ENCODE peak calls at places on chromosomes 3 and 15, in four cellular contexts. R, Q, C and H are unnamed samples.

GRCh38 chr3:126293370-126294082 is 63.7 kb downstream of the KLF15 start:
- DNase-seq in R (no peak), C (peak), Q (no peak), H (no peak)

GRCh38 chr3:14472471-14473351 is 67.4 kb downstream of the GRIP2 start:
- DNase-seq in R (no peak), C (peak), Q (no peak), H (peak)

GRCh38 chr15:73602444-73602843 is 30.7 kb downstream of the NPTN start:
- DNase-seq in Q (no peak), R (no peak), C (no peak), H (no peak)

GRCh38 chr15:53416219-53416940 is 343.1 kb downstream of the WDR72 start:
- DNase-seq in Q (no peak), C (peak), R (no peak), H (no peak)

GRCh38 chr3:130731817-130732216 is 14.8 kb downstream of the PIK3R4 start:
- DNase-seq in Q (no peak), R (no peak), C (no peak), H (no peak)

GRCh38 chr3:126967386-126967785 is 15.5 kb upstream of the PLXNA1 start:
- DNase-seq in C (no peak), Q (no peak), R (no peak), H (no peak)

GRCh38 chr3:188326111-188326510 is 172.2 kb downstream of the LPP start:
- DNase-seq in R (no peak), Q (no peak), C (no peak), H (no peak)

GRCh38 chr3:48268936-48269551 is 28.1 kb downstream of the ZNF589 start:
- DNase-seq in Q (no peak), C (no peak), R (no peak), H (no peak)

GRCh38 chr3:42732196-42732828 is 29.7 kb upstream of the HHATL start:
- DNase-seq in R (no peak), C (peak), Q (no peak), H (no peak)

GRCh38 chr15:62988701-62989100 is 53.8 kb upstream of the TPM1 start:
- DNase-seq in Q (no peak), R (no peak), C (no peak), H (no peak)

GRCh38 chr15:62993066-62993465 is 49.5 kb upstream of the TPM1 start:
- DNase-seq in C (no peak), Q (no peak), R (no peak), H (no peak)

GRCh38 chr15:62991698-62992097 is 50.8 kb upstream of the TPM1 start:
- DNase-seq in C (no peak), Q (no peak), R (no peak), H (no peak)

GRCh38 chr15:62986948-62987347 is 55.6 kb upstream of the TPM1 start:
- DNase-seq in R (no peak), Q (no peak), C (peak), H (no peak)

DNA sequence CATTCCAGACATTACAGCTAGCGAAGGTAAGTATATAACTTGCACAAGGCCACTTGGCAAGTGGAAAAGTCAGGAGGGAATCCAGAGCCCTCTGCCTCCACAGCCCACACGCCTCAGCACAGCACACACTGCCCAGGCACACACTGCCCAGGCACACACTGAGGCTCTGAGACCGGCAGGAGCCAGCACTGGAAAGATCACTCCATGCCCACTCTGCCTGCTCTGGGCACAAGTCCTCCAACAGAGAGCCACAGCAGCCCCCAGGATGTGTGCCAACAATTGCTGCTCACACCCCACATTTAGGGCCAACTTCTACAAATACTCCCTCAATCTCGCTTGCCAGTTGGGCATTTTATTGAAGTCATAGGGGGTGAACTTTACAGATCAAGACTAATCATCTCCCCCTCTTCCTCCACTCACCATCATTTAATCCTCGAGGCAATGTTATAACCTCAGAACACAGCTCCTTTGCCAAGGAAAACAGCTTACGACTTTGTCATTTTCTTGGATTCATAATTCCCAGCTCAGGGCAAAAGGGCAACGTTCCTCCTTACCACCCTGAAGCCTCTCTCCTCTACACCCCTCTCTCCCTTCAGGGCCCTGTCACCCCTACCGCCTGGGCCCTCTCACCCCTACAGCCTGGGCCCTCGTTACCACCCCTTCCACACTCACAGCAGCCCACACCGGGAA is 53.0 kb upstream of the TPM1 start:
- DNase-seq in Q (no peak), C (no peak), R (no peak), H (no peak)
- TF ChIP-seq SUZ12 in Q (no peak), C (no peak), R (no peak), H (no peak)

DNA sequence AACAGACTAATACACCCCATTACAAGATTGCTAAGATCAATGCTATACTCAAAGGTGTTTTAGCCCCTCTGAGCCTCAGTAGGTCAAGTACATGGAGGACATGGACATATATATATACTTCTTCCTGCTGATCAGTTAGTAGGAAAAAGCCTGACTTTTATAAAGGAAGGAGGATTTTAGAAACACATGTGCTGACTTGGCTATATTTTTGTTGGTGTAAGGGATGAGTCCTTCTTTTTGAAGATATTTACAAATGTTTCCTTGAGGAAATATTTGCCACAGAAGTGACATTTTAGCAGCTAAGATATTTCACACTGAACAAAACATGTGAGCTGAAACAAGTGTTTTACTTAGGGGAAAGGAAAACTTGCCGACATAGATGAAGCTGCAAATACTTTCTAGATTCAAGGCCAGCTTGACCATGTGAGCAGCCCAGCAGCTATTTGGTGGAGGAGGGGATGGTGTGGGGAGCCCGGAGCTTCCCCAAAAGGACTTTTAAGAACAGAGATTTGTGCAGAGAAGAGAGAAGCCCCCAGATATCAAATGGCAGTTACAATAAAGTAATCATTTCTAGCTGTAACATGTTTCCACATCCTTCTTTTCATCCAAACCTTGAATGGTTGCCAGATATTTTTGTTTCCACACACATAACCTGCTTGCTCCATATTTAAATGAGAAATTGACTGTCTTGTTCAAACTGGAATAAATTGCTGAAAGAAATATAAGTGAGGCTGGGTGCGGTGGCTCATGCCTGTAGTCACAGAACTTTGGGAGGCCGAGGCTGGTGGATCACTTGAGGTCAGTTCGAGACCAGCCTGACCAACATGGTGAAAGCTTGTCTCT is 111.7 kb upstream of the NR2F2 start:
- DNase-seq in R (no peak), C (no peak), Q (no peak), H (no peak)
- TF ChIP-seq SUZ12 in R (no peak), C (no peak), Q (no peak), H (no peak)

GRCh38 chr3:44056446-44057240 is 185.0 kb upstream of the TOPAZ1 start:
- DNase-seq in Q (no peak), C (no peak), R (no peak), H (no peak)

GRCh38 chr3:44058022-44058867 is 183.4 kb upstream of the TOPAZ1 start:
- DNase-seq in C (no peak), Q (no peak), R (no peak), H (no peak)

GRCh38 chr3:44058868-44059203 is 182.8 kb upstream of the TOPAZ1 start:
- DNase-seq in C (no peak), R (no peak), Q (no peak), H (no peak)

GRCh38 chr3:44060164-44060563 is 181.5 kb upstream of the TOPAZ1 start:
- DNase-seq in R (no peak), C (no peak), Q (no peak), H (no peak)

GRCh38 chr3:44055951-44056350 is 185.7 kb upstream of the TOPAZ1 start:
- DNase-seq in Q (no peak), R (no peak), C (no peak), H (no peak)
- TF ChIP-seq SUZ12 in Q (no peak), R (no peak), C (no peak), H (no peak)

GRCh38 chr3:114590309-114591047 is 296.6 kb downstream of the TIGIT start:
- DNase-seq in Q (no peak), C (no peak), R (no peak), H (no peak)
- TF ChIP-seq SUZ12 in Q (no peak), C (no peak), R (no peak), H (no peak)

GRCh38 chr3:134609821-134610454 is 40.9 kb downstream of the KY start:
- DNase-seq in C (no peak), Q (no peak), R (no peak), H (no peak)
- TF ChIP-seq SUZ12 in C (no peak), Q (no peak), R (no peak), H (no peak)

GRCh38 chr15:69469467-69470191 is 17.0 kb downstream of the RPLP1 start:
- DNase-seq in Q (no peak), R (no peak), C (no peak), H (no peak)

GRCh38 chr15:69465253-69465652 is 12.6 kb downstream of the RPLP1 start:
- DNase-seq in C (no peak), R (no peak), Q (no peak), H (no peak)

GRCh38 chr15:69467636-69468035 is 15.0 kb downstream of the RPLP1 start:
- DNase-seq in C (no peak), R (no peak), Q (no peak), H (no peak)

GRCh38 chr15:69468241-69469121 is 15.9 kb downstream of the RPLP1 start:
- DNase-seq in Q (no peak), C (no peak), R (no peak), H (no peak)

DNA sequence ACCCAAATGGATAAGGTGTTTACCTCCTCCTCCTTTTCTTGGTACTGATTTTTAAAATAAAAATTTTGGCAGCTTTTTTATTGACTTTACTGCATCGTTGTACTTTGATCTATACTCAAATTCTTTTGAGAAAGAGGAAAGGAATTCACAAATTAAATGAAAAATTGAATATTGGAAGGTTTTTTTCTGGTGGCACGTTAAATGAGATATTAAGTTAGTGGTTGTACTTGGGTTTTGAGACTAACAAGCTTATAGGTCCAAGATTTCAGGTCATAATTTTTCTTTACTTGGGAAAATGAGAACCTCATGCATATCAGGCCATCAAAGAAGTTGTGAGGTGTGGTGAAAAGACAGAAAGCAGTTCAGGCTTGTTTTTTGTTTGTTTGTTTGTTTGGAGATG is 14.1 kb downstream of the RPLP1 start:
- DNase-seq in Q (no peak), C (no peak), R (no peak), H (no peak)
- TF ChIP-seq SUZ12 in Q (no peak), C (no peak), R (no peak), H (no peak)

GRCh38 chr3:111859061-111859973 is at the start of gene PHLDB2:
- DNase-seq in R (peak), C (peak), Q (no peak), H (peak)

GRCh38 chr3:111862415-111862814 is 3.4 kb downstream of the PHLDB2 start:
- DNase-seq in Q (no peak), R (no peak), C (no peak), H (no peak)

GRCh38 chr3:111858641-111859040 is 424 bp upstream of the PHLDB2 start:
- DNase-seq in Q (no peak), C (no peak), R (no peak), H (no peak)

GRCh38 chr3:111861396-111861795 is 2.3 kb downstream of the PHLDB2 start:
- DNase-seq in Q (no peak), R (no peak), C (no peak), H (no peak)

GRCh38 chr3:111859974-111860859 is 1.2 kb downstream of the PHLDB2 start:
- DNase-seq in R (peak), C (peak), Q (peak), H (peak)
- TF ChIP-seq SUZ12 in R (no peak), C (no peak), Q (no peak), H (no peak)